ENCODE peak calls at places on chromosome 22, in six cellular contexts. E is vagina, X is neuronal stem cell, V is cardiac muscle cell, M is esophagus muscularis mucosa, K is neural progenitor cell. J is an unnamed sample.

GRCh38 chr22:37818397-37819099 is 4.6 kb upstream of the GALR3 start:
- DNase-seq in X (no peak), M (no peak), E (no peak), V (peak; percentile 65), K (peak; percentile 78), J (peak; percentile 52)

GRCh38 chr22:32661296-32661695 is 140.2 kb upstream of the TIMP3 start:
- DNase-seq in V (peak; percentile 93), X (peak; percentile 5), E (no peak), K (no peak), M (no peak), J (no peak)

GRCh38 chr22:32476286-32476685 is 1.7 kb downstream of the FBXO7 start:
- DNase-seq in K (no peak), X (no peak), E (no peak), M (no peak), V (no peak), J (no peak)

GRCh38 chr22:36405671-36406070 is 17.9 kb upstream of the MYH9 start:
- DNase-seq in V (peak; percentile 59), K (no peak), M (no peak), E (no peak), X (no peak), J (peak; percentile 69)

GRCh38 chr22:19761022-19761499 is 483 bp downstream of the TBX1 start:
- DNase-seq in M (no peak), X (no peak), V (no peak), E (no peak), K (peak; percentile 61), J (no peak)

GRCh38 chr22:19576460-19577421 is 52.5 kb upstream of the CLDN5 start:
- DNase-seq in M (no peak), K (peak; percentile 27), V (peak; percentile 75), X (no peak), E (no peak), J (no peak)

GRCh38 chr22:32880906-32881596 is 79.5 kb downstream of the TIMP3 start:
- DNase-seq in V (peak; percentile 95), X (no peak), K (no peak), M (peak; percentile 94), E (no peak), J (no peak)

GRCh38 chr22:49203091-49203862 is 624.4 kb downstream of the BRD1 start:
- DNase-seq in K (no peak), X (no peak), M (no peak), E (peak; percentile 72), V (no peak), J (no peak)

GRCh38 chr22:48153726-48154125 is 1391.3 kb downstream of the TBC1D22A start:
- DNase-seq in E (no peak), K (no peak), V (no peak), X (no peak), M (no peak), J (no peak)

GRCh38 chr22:19892249-19892879 is 37.7 kb upstream of the GNB1L start:
- DNase-seq in M (no peak), X (no peak), K (peak; percentile 65), V (peak; percentile 63), E (no peak), J (no peak)

GRCh38 chr22:36252754-36253522 is at the start of gene APOL1:
- DNase-seq in X (no peak), M (no peak), E (no peak), K (no peak), V (no peak), J (peak; percentile 70)

GRCh38 chr22:16917144-16918003 is 90.6 kb downstream of the GAB4 start:
- DNase-seq in M (no peak), E (no peak), X (peak; percentile 49), V (peak; percentile 47), K (peak; percentile 87), J (peak; percentile 46)

GRCh38 chr22:35126993-35127392 is 61.0 kb downstream of the ISX start:
- DNase-seq in M (no peak), V (no peak), X (no peak), K (no peak), E (no peak), J (no peak)

GRCh38 chr22:48651036-48651890 is 1176.4 kb downstream of the BRD1 start:
- DNase-seq in M (no peak), E (no peak), X (no peak), K (no peak), V (no peak), J (no peak)

GRCh38 chr22:27399161-27399560 is 402.4 kb downstream of the MN1 start:
- DNase-seq in K (no peak), X (no peak), V (no peak), M (no peak), E (no peak), J (no peak)

GRCh38 chr22:24128024-24128423 is 53.3 kb upstream of the SUSD2 start:
- DNase-seq in X (no peak), K (no peak), M (no peak), E (no peak), V (no peak), J (no peak)

GRCh38 chr22:22939537-22940368 is 52.1 kb downstream of the IGLL5 start:
- DNase-seq in E (no peak), M (no peak), X (no peak), K (no peak), V (no peak), J (no peak)

GRCh38 chr22:22936915-22937656 is 49.5 kb downstream of the IGLL5 start:
- DNase-seq in V (no peak), M (no peak), X (no peak), K (no peak), E (no peak), J (no peak)

GRCh38 chr22:22937894-22938480 is 50.4 kb downstream of the IGLL5 start:
- DNase-seq in M (no peak), V (no peak), K (no peak), E (no peak), X (no peak), J (no peak)

GRCh38 chr22:22940961-22941605 is 53.5 kb downstream of the IGLL5 start:
- DNase-seq in K (no peak), X (no peak), M (no peak), V (no peak), E (no peak), J (no peak)

GRCh38 chr22:22938672-22939536 is 51.3 kb downstream of the IGLL5 start:
- DNase-seq in K (no peak), E (no peak), X (no peak), M (no peak), V (no peak), J (no peak)
- H3K27ac ChIP-seq in K (no peak overlapping the region), E (no peak overlapping the region), X (no peak overlapping the region), M (no peak overlapping the region), V (no peak overlapping the region), J (no peak overlapping the region)

GRCh38 chr22:25566812-25567211 is 2.3 kb downstream of the GRK3 start:
- DNase-seq in E (no peak), M (no peak), X (no peak), K (no peak), V (no peak), J (no peak)
- H3K4me1 ChIP-seq in E (peaks cover 13% of the 10 kb centered on the region), M (peaks cover 30% of the 10 kb centered on the region), X (peaks cover 10% of the 10 kb centered on the region), K (peaks cover 32% of the 10 kb centered on the region), V (peaks cover 13% of the 10 kb centered on the region), J (peaks cover 13% of the 10 kb centered on the region)

DNA sequence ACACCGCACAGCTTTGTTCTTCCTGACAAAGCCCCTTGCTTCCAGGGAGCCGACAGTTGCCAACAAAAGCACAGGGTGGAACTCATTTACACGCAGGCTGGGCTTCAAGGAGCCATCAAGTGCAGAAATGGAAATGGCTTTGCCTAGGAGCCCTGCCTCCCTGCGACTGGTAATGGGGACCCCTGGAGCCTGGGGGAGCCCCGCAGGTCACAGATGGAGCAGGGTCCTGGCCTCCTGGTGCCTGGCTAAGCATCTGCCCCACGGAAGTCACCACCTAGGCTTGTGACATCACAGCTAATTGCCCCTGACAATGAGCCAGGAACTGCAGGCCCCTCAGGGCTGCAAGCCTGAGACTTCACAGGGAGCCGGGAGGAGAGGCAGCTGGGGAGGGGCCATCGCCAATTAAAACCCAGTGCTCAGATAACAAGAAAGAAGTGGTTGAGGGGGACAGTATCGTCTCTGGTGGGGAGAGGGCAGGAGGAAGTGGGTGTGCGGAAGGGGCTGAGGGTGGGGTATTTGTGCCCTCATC is 66.8 kb downstream of the NFAM1 start:
- DNase-seq in K (peak; percentile 87), E (no peak), X (no peak), V (no peak), M (no peak), J (no peak)
- H3K27ac ChIP-seq in K (no peak overlapping the region), E (peak overlapping the region; percentile 74), X (no peak overlapping the region), V (no peak overlapping the region), M (peak overlapping the region; percentile 75), J (no peak overlapping the region)

GRCh38 chr22:39535831-39536449 is 3.4 kb upstream of the RPS19BP1 start:
- DNase-seq in X (no peak), K (no peak), M (no peak), V (no peak), E (no peak), J (no peak)

GRCh38 chr22:39535302-39535805 is 2.8 kb upstream of the RPS19BP1 start:
- DNase-seq in E (no peak), X (no peak), V (no peak), K (no peak), M (no peak), J (no peak)

GRCh38 chr22:39534591-39535301 is 2.2 kb upstream of the RPS19BP1 start:
- DNase-seq in M (peak; percentile 94), K (peak; percentile 94), E (no peak), X (peak; percentile 89), V (peak; percentile 81), J (peak; percentile 77)

GRCh38 chr22:39532215-39533071 is at the start of gene RPS19BP1:
- DNase-seq in X (peak; percentile 99), V (peak; percentile 100), M (peak; percentile 99), E (peak; percentile 99), K (peak; percentile 99), J (peak; percentile 100)

DNA sequence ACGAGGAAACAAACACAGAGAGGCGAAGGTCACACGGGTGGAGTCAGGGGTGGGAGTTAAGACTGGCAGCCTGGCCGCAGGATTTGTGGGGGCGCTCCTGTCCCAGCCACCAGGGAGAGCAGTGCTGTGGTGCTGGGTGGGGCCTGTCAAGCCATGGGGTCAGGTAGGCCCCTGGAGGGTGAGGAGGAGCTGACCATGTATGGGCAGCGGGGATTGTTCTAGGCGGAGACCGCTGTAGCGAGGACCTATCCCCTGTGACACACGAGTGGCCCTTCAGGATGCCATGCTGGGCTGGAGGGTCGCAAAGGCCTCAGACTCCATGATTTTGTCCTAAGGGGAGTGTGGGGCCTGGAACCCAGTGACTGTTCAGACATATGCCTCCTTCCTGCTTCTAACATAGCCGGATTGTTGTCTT is 1.6 kb upstream of the RPS19BP1 start:
- DNase-seq in V (no peak), M (no peak), K (no peak), X (no peak), E (no peak), J (no peak)
- H3K4me1 ChIP-seq in V (peaks cover 7% of the 10 kb centered on the region), M (peaks cover 40% of the 10 kb centered on the region), K (peaks cover 23% of the 10 kb centered on the region), X (peaks cover 12% of the 10 kb centered on the region), E (peaks cover 44% of the 10 kb centered on the region), J (peaks cover 41% of the 10 kb centered on the region)

GRCh38 chr22:50697667-50698506 is 25.3 kb downstream of the SHANK3 start:
- DNase-seq in X (no peak), M (no peak), E (no peak), V (no peak), K (no peak), J (peak; percentile 39)

GRCh38 chr22:50699754-50700386 is 27.2 kb downstream of the SHANK3 start:
- DNase-seq in E (no peak), V (no peak), X (no peak), M (no peak), K (peak; percentile 62), J (peak; percentile 16)

GRCh38 chr22:50700387-50701075 is 27.9 kb downstream of the SHANK3 start:
- DNase-seq in X (no peak), E (no peak), K (no peak), V (no peak), M (no peak), J (no peak)

GRCh38 chr22:50698546-50698945 is 25.9 kb downstream of the SHANK3 start:
- DNase-seq in M (no peak), K (no peak), X (no peak), V (no peak), E (no peak), J (peak; percentile 21)

GRCh38 chr22:50699001-50699753 is 26.6 kb downstream of the SHANK3 start:
- DNase-seq in M (no peak), E (no peak), K (no peak), V (no peak), X (no peak), J (no peak)
- H3K27ac ChIP-seq in M (no peak overlapping the region), E (no peak overlapping the region), K (no peak overlapping the region), V (no peak overlapping the region), X (no peak overlapping the region), J (no peak overlapping the region)

J was measured in CD8-positive, alpha-beta memory T cell.